ENCODE peak calls at places on chromosomes 3 and 15, in five cellular contexts. Q, L, J, I and C are unnamed samples.

GRCh38 chr15:25173241-25174028 is 218.6 kb downstream of the SNRPN start:
- DNase-seq in Q (peak; percentile 4), L (no peak), J (no peak), I (no peak), C (no peak)

GRCh38 chr3:7346364-7346763 is 485.4 kb downstream of the GRM7 start:
- DNase-seq in Q (no peak), L (no peak), J (no peak), I (no peak), C (no peak)

GRCh38 chr3:174937488-174937887 is 78.4 kb downstream of the NAALADL2 start:
- DNase-seq in Q (no peak), L (no peak), J (no peak), I (no peak), C (no peak)

GRCh38 chr15:98769867-98770266 is 121.5 kb downstream of the IGF1R start:
- DNase-seq in Q (no peak), L (no peak), J (no peak), I (no peak), C (no peak)

GRCh38 chr15:92365079-92365478 is 28.6 kb upstream of the ST8SIA2 start:
- DNase-seq in Q (no peak), L (no peak), J (no peak), I (no peak), C (no peak)

GRCh38 chr3:54046677-54047214 is 75.6 kb upstream of the CACNA2D3 start:
- DNase-seq in Q (no peak), L (no peak), J (peak; percentile 42), I (peak; percentile 12), C (no peak)

GRCh38 chr3:138404121-138404520 is 30.3 kb upstream of the ESYT3 start:
- DNase-seq in Q (no peak), L (no peak), J (peak; percentile 11), I (no peak), C (no peak)

GRCh38 chr15:31338879-31339557 is 12.4 kb downstream of the KLF13 start:
- DNase-seq in Q (peak; percentile 75), L (no peak), J (peak; percentile 74), I (peak; percentile 86), C (no peak)

GRCh38 chr3:61829301-61830110 is 268.1 kb downstream of the PTPRG start:
- DNase-seq in Q (no peak), L (no peak), J (peak; percentile 46), I (no peak), C (no peak)

GRCh38 chr3:132008841-132009638 is 25.8 kb downstream of the CPNE4 start:
- DNase-seq in Q (no peak), L (no peak), J (no peak), I (no peak), C (no peak)

GRCh38 chr3:78281381-78281780 is 1241.5 kb downstream of the ROBO2 start:
- DNase-seq in Q (no peak), L (no peak), J (no peak), I (no peak), C (no peak)

GRCh38 chr3:48989126-48989795 is 780 bp upstream of the P4HTM start:
- DNase-seq in Q (peak; percentile 49), L (no peak), J (peak; percentile 44), I (no peak), C (no peak)

GRCh38 chr3:29694331-29694730 is 413.5 kb downstream of the RBMS3 start:
- DNase-seq in Q (no peak), L (no peak), J (no peak), I (no peak), C (no peak)
- H3K4me1 ChIP-seq in Q (peaks cover 10% of the 10 kb centered on the region), L (no peaks in the 10 kb centered on the region), J (peaks cover 29% of the 10 kb centered on the region), I (peaks cover 7% of the 10 kb centered on the region), C (no peaks in the 10 kb centered on the region)

GRCh38 chr15:34900748-34901147 is 68.8 kb downstream of the AQR start:
- DNase-seq in Q (no peak), L (no peak), J (no peak), I (no peak), C (no peak)

GRCh38 chr15:34905047-34905446 is 64.5 kb downstream of the AQR start:
- DNase-seq in Q (no peak), L (no peak), J (no peak), I (no peak), C (no peak)

DNA sequence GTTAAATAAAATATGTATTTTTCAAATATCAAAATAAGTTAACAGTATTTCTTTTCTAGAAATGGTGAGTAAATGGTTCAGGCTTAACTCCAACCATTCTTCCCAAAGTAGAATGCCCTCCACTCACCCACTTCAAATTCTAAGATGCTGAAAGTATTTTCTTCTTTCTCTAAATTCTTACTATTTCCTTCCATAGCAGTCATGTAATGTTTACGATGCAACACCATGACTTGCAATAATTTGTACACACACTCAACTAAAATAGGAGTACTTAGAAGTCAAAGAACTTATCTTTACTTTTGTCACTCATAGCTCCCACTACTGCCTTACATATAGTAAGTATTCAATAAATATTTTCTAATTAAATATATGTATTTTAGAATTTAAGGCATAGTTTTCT is 65.0 kb downstream of the AQR start:
- DNase-seq in Q (no peak), L (no peak), J (no peak), I (no peak), C (no peak)
- H3K9me3 ChIP-seq in Q (no peaks in the 10 kb centered on the region), L (no peaks in the 10 kb centered on the region), J (no peaks in the 10 kb centered on the region), I (no peaks in the 10 kb centered on the region), C (no peaks in the 10 kb centered on the region)

DNA sequence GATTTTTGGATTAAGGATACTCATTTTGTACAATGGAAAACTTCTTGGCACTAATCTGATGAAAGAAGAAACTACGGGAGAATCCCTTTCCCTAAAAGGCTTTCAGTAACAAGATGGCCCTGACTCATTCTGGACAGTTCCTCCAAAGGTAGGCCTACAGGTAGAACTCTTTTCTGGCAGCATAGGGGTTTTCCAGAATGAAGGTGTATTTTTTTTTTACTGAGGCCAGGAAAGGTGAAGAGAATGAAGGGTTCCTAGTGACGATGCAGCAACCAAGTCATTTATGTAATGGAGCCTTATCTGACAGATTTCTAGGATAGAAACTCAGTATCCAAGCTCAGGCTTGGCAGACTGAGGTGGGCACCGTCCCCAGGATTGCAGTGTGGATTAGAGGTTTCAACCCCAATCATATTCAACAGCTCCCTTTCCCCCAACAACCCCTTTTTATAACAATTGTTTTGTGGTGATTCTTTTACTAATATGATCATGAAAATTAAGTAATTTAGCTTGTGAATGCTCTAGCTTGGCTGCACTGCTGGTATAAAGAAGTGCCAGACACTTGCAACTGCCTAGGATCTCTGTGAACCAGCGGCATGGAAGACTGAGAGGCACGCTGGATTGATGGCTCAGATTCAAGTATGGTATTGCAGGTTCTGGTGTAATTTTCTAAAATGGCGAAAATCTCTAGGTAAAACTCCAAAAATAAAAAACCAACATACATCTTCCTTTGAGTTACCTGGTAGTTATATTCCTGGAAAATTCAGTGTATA is 8.7 kb upstream of the TRIM69 start:
- DNase-seq in Q (no peak), L (no peak), J (no peak), I (no peak), C (no peak)
- H3K4me1 ChIP-seq in Q (no peaks in the 10 kb centered on the region), L (peaks cover 89% of the 10 kb centered on the region), J (peaks cover 34% of the 10 kb centered on the region), I (peaks cover 19% of the 10 kb centered on the region), C (peaks cover 2% of the 10 kb centered on the region)

GRCh38 chr15:26392956-26393355 is 379.9 kb downstream of the GABRB3 start:
- DNase-seq in Q (no peak), L (no peak), J (no peak), I (no peak), C (no peak)
- H3K9me3 ChIP-seq in Q (no peaks in the 10 kb centered on the region), L (peaks cover 2% of the 10 kb centered on the region), J (no peaks in the 10 kb centered on the region), I (no peaks in the 10 kb centered on the region), C (no peaks in the 10 kb centered on the region)

GRCh38 chr15:66771351-66771650 is 69.3 kb downstream of the SMAD6 start:
- DNase-seq in Q (no peak), L (no peak), J (no peak), I (no peak), C (no peak)
- H3K4me1 ChIP-seq in Q (peaks cover 15% of the 10 kb centered on the region), L (no peaks in the 10 kb centered on the region), J (peaks cover 6% of the 10 kb centered on the region), I (peaks cover 66% of the 10 kb centered on the region), C (peaks cover 35% of the 10 kb centered on the region)

GRCh38 chr3:176510097-176510496 is 687.2 kb downstream of the TBL1XR1 start:
- DNase-seq in Q (no peak), L (no peak), J (no peak), I (no peak), C (no peak)

GRCh38 chr3:176514297-176514696 is 683.0 kb downstream of the TBL1XR1 start:
- DNase-seq in Q (no peak), L (peak; percentile 12), J (peak; percentile 31), I (no peak), C (peak; percentile 76)

GRCh38 chr3:176513604-176514003 is 683.7 kb downstream of the TBL1XR1 start:
- DNase-seq in Q (no peak), L (peak; percentile 9), J (no peak), I (no peak), C (no peak)

GRCh38 chr3:176505878-176506621 is 691.2 kb downstream of the TBL1XR1 start:
- DNase-seq in Q (no peak), L (no peak), J (no peak), I (no peak), C (peak; percentile 95)

GRCh38 chr3:176512037-176512436 is 685.2 kb downstream of the TBL1XR1 start:
- DNase-seq in Q (no peak), L (no peak), J (no peak), I (no peak), C (no peak)
- H3K9me3 ChIP-seq in Q (no peaks in the 10 kb centered on the region), L (peaks cover 6% of the 10 kb centered on the region), J (no peaks in the 10 kb centered on the region), I (no peaks in the 10 kb centered on the region), C (peaks cover 71% of the 10 kb centered on the region)

DNA sequence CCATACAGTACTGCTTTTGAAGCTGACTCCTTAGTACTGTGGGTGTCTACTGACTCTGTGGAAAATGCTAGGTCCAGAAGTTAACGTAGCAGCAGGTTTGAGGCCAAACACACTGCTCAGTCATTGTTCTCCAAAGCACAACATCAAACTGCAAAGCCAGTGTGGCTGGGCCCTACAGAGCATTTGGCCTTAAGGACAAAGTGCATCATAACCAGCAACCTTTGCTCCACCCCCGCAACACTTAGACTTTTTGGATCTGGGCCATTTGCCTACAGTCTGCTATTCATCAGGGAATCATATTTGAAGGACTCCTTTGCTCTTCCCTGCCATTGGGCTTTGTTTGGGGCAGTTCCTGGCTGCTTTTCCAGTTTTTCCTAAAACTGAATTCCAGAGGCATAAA is 43.1 kb upstream of the ARL6 start:
- DNase-seq in Q (no peak), L (no peak), J (no peak), I (no peak), C (no peak)
- H3K4me1 ChIP-seq in Q (no peaks in the 10 kb centered on the region), L (no peaks in the 10 kb centered on the region), J (no peaks in the 10 kb centered on the region), I (no peaks in the 10 kb centered on the region), C (no peaks in the 10 kb centered on the region)

GRCh38 chr3:185250247-185250646 is 3.6 kb downstream of the EHHADH start:
- DNase-seq in Q (no peak), L (no peak), J (no peak), I (no peak), C (no peak)
- H3K9me3 ChIP-seq in Q (no peaks in the 10 kb centered on the region), L (no peaks in the 10 kb centered on the region), J (no peaks in the 10 kb centered on the region), I (no peaks in the 10 kb centered on the region), C (no peaks in the 10 kb centered on the region)

GRCh38 chr15:48366574-48367312 is 35.5 kb downstream of the DUT start:
- DNase-seq in Q (no peak), L (no peak), J (no peak), I (no peak), C (no peak)
- H3K4me1 ChIP-seq in Q (no peaks in the 10 kb centered on the region), L (no peaks in the 10 kb centered on the region), J (no peaks in the 10 kb centered on the region), I (no peaks in the 10 kb centered on the region), C (no peaks in the 10 kb centered on the region)